ENCODE peak calls at places on chromosomes 5 and 9, in eight cellular contexts. K is GM12865, Q is fibroblast of the aortic adventitia, D is lung, A is GM23338, U is psoas muscle, V is ovary, M is right lobe of liver. W is an unnamed sample.

GRCh38 chr9:21576331-21577189 is 94.4 kb upstream of the IFNE start:
- DNase-seq in K (peak; percentile 56), Q (peak; percentile 98), D (no peak), A (no peak), U (peak; percentile 15), V (no peak), M (no peak), W (no peak)

GRCh38 chr9:137458194-137459146 is 664 bp downstream of the NSMF start:
- DNase-seq in K (no peak), Q (no peak), D (no peak), A (peak; percentile 45), U (peak; percentile 34), V (peak; percentile 73), M (peak; percentile 55), W (no peak)

GRCh38 chr9:35812025-35812602 is at the start of gene SPAG8:
- DNase-seq in K (peak; percentile 99), Q (peak; percentile 95), D (peak; percentile 95), A (peak; percentile 99), U (peak; percentile 93), V (peak; percentile 94), M (peak; percentile 94), W (peak; percentile 83)

GRCh38 chr5:132180134-132180745 is 47.4 kb downstream of the P4HA2 start:
- DNase-seq in K (peak; percentile 41), Q (peak; percentile 87), D (no peak), A (peak; percentile 81), U (no peak), V (no peak), M (no peak), W (no peak)

GRCh38 chr5:176875783-176876505 is 23.2 kb downstream of the HK3 start:
- DNase-seq in K (no peak), Q (no peak), D (no peak), A (no peak), U (no peak), V (no peak), M (no peak), W (no peak)

GRCh38 chr5:62138607-62139006 is 167.4 kb upstream of the KIF2A start:
- DNase-seq in K (no peak), Q (no peak), D (no peak), A (peak; percentile 66), U (no peak), V (no peak), M (no peak), W (no peak)

GRCh38 chr5:73969195-73970059 is 343.4 kb downstream of the ARHGEF28 start:
- DNase-seq in K (no peak), Q (no peak), D (no peak), A (no peak), U (no peak), V (no peak), M (no peak), W (no peak)

GRCh38 chr9:7974335-7975005 is 174.9 kb upstream of the DMAC1 start:
- DNase-seq in K (peak; percentile 35), Q (no peak), D (no peak), A (no peak), U (no peak), V (no peak), M (no peak), W (no peak)

GRCh38 chr5:80961376-80962281 is 1.5 kb downstream of the RASGRF2 start:
- DNase-seq in K (no peak), Q (no peak), D (no peak), A (no peak), U (no peak), V (no peak), M (no peak), W (no peak)

DNA sequence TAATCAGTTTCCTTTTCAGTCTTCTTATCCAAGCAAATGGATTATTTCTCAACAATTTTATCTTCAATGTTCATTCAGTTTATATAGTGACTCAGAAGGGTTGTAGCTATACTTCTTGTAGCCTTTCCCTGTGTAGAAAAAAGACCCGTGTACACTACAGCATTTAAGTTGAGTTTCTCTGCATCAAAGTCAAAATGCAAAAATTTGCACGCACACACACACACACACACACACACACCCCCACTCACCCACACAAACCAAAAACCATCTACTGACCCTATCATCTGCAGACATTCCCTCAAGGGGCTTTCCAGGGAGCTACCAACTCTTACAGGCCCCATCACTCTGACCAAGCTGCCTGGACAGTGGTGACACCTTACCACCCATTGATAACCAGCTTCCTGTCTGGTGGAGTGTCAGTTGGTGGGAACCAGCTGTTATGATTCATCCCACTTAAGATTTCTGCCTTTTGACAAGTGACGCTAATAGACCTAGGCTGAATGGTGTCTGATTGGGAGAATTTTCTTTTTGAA is 12.2 kb upstream of the ELL2 start:
- DNase-seq in K (peak; percentile 90), Q (peak; percentile 62), D (no peak), A (no peak), U (no peak), V (no peak), M (no peak), W (no peak)
- H3K4me3 ChIP-seq in K (no peak overlapping the region), Q (no peak overlapping the region), D (no peak overlapping the region), A (no peak overlapping the region), U (no peak overlapping the region), V (no peak overlapping the region), M (no peak overlapping the region), W (no peak overlapping the region)

GRCh38 chr5:156595132-156595787 is 254.8 kb upstream of the PPP1R2B start:
- DNase-seq in K (no peak), Q (no peak), D (peak; percentile 34), A (no peak), U (peak; percentile 55), V (no peak), M (no peak), W (no peak)
- TF ChIP-seq CTCF in K (no peak), Q (no peak), D (no peak), A (no peak), U (no peak), V (no peak), M (no peak), W (no peak)

DNA sequence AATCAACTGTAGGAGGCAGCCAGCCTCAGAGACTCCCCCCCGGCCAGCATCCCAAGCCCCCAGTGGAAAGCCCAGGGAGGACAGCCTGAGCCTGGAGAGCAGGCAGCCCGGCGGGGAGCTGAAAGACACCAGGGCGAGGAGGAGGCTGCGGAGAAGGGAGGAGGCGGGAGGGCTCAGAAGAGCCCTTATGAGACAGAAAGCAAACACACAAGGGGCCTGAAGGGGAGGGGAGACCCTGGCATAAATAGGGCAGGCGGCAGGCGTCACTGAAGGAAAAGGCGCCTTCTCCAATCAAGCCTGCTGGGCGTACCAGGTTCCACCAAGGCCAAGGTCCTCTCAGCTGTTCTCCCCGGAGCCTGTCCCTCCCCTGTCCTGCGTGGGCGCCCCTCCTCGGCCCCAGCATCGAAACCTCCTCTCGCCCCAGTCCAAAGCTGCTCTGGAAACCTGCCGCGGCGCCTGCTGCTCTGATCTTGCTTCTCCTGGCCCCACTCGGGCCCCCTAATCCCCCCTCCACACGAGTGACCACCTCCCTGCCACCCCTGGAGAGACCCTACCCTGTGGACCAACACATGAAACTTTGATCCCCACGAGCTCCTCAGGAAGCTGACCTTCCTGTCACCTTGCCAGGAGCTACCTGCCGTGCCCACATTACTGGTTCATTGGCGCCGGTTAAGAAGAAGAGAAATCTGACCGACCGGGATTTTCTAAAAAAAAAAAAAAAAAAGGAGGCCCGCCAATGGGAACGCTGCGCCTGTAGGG is 1.2 kb downstream of the SLC9A3 start:
- DNase-seq in K (no peak), Q (no peak), D (no peak), A (peak; percentile 64), U (no peak), V (no peak), M (no peak), W (no peak)
- H3K4me3 ChIP-seq in K (no peak overlapping the region), Q (no peak overlapping the region), D (no peak overlapping the region), A (peak overlapping the region; percentile 60), U (no peak overlapping the region), V (no peak overlapping the region), M (no peak overlapping the region), W (no peak overlapping the region)

GRCh38 chr5:50697739-50698138 is 31.3 kb downstream of the PARP8 start:
- DNase-seq in K (peak; percentile 17), Q (no peak), D (no peak), A (no peak), U (no peak), V (no peak), M (no peak), W (no peak)
- TF ChIP-seq CTCF in K (no peak), Q (no peak), D (no peak), A (no peak), U (no peak), V (no peak), M (no peak), W (no peak)

GRCh38 chr5:15796557-15796956 is 296.6 kb downstream of the FBXL7 start:
- DNase-seq in K (no peak), Q (no peak), D (no peak), A (peak; percentile 50), U (no peak), V (no peak), M (no peak), W (no peak)

GRCh38 chr5:15799014-15799413 is 299.0 kb downstream of the FBXL7 start:
- DNase-seq in K (no peak), Q (no peak), D (no peak), A (no peak), U (no peak), V (no peak), M (no peak), W (no peak)

GRCh38 chr5:15796096-15796495 is 296.1 kb downstream of the FBXL7 start:
- DNase-seq in K (no peak), Q (no peak), D (no peak), A (no peak), U (no peak), V (no peak), M (no peak), W (no peak)

GRCh38 chr5:15798006-15798405 is 298.0 kb downstream of the FBXL7 start:
- DNase-seq in K (no peak), Q (peak; percentile 66), D (no peak), A (no peak), U (no peak), V (peak; percentile 54), M (no peak), W (no peak)

GRCh38 chr5:15797116-15797515 is 297.1 kb downstream of the FBXL7 start:
- DNase-seq in K (no peak), Q (no peak), D (no peak), A (no peak), U (no peak), V (no peak), M (no peak), W (no peak)
- H3K4me3 ChIP-seq in K (no peak overlapping the region), Q (no peak overlapping the region), D (no peak overlapping the region), A (no peak overlapping the region), U (no peak overlapping the region), V (no peak overlapping the region), M (no peak overlapping the region), W (no peak overlapping the region)

GRCh38 chr5:3828761-3829160 is 233.1 kb downstream of the IRX1 start:
- DNase-seq in K (no peak), Q (no peak), D (no peak), A (peak; percentile 23), U (no peak), V (no peak), M (no peak), W (no peak)
- TF ChIP-seq CTCF in K (no peak), Q (no peak), D (no peak), A (peak; percentile 5), U (no peak), V (no peak), M (no peak), W (no peak)

W was measured in thoracic aorta.